ENCODE peak calls at places on chromosomes 4 and X, in five cellular contexts. W is HepG2, V is K562, H is GM12878, T is H1. G is an unnamed sample. For H3K4me1, the result is how much of the 10 kb centered on the place peaks cover.

GRCh38 chrX:36978886-36979285 is 29.3 kb upstream of the FAM47C start:
- DNase-seq in W (no peak), V (no peak), H (no peak), T (no peak), G (no peak)

GRCh38 chrX:86047174-86047991 is at the start of gene CHM:
- DNase-seq in W (peak), V (peak), H (peak), T (no peak), G (peak)

GRCh38 chrX:115341421-115341820 is 51.9 kb downstream of the LUZP4 start:
- DNase-seq in W (peak), V (no peak), H (no peak), T (no peak), G (no peak)

GRCh38 chr4:181365671-181366070 is 877.5 kb upstream of the TENM3 start:
- DNase-seq in W (no peak), V (no peak), H (no peak), T (no peak), G (no peak)

GRCh38 chr4:185115827-185116232 is 27.2 kb upstream of the SLC25A4 start:
- DNase-seq in W (peak), V (peak), H (no peak), T (no peak), G (peak)

GRCh38 chr4:186201535-186202230 is 10.3 kb downstream of the CYP4V2 start:
- DNase-seq in W (peak), V (peak), H (no peak), T (no peak), G (peak)

GRCh38 chrX:46814966-46815365 is 21.9 kb upstream of the RP2 start:
- DNase-seq in W (no peak), V (no peak), H (no peak), T (no peak), G (no peak)

GRCh38 chr4:625631-626031 is 258 bp downstream of the PDE6B start:
- DNase-seq in W (no peak), V (no peak), H (no peak), T (no peak), G (no peak)

GRCh38 chr4:73383452-73383851 is 20.6 kb upstream of the ALB start:
- DNase-seq in W (no peak), V (no peak), H (no peak), T (no peak), G (no peak)

GRCh38 chrX:100647095-100647494 is 3.1 kb downstream of the SRPX2 start:
- DNase-seq in W (no peak), V (no peak), H (no peak), T (no peak), G (no peak)

GRCh38 chr4:6912412-6912811 is 2.8 kb downstream of the TBC1D14 start:
- DNase-seq in W (no peak), V (no peak), H (no peak), T (no peak), G (no peak)

GRCh38 chr4:151743128-151743854 is 17.5 kb downstream of the GATB start:
- DNase-seq in W (no peak), V (no peak), H (peak), T (no peak), G (peak)

GRCh38 chr4:103786014-103786413 is 66.2 kb upstream of the TACR3 start:
- DNase-seq in W (peak), V (peak), H (peak), T (no peak), G (peak)

GRCh38 chr4:41287005-41287404 is 30.3 kb downstream of the UCHL1 start:
- DNase-seq in W (no peak), V (no peak), H (no peak), T (no peak), G (no peak)

GRCh38 chrX:50812995-50813842 is 775 bp downstream of the SHROOM4 start:
- DNase-seq in W (no peak), V (no peak), H (no peak), T (no peak), G (peak)

GRCh38 chrX:63754141-63754859 is 30.7 kb downstream of the ARHGEF9 start:
- DNase-seq in W (no peak), V (no peak), H (no peak), T (no peak), G (no peak)

GRCh38 chrX:68808686-68809357 is 20.0 kb upstream of the EFNB1 start:
- DNase-seq in W (no peak), V (peak), H (no peak), T (no peak), G (peak)

GRCh38 chr4:56656346-56656643 is 24.8 kb downstream of the HOPX start:
- DNase-seq in W (no peak), V (peak), H (no peak), T (no peak), G (peak)

GRCh38 chrX:111035256-111035655 is 60.7 kb upstream of the PAK3 start:
- DNase-seq in W (no peak), V (no peak), H (no peak), T (no peak), G (no peak)

GRCh38 chr4:119268466-119268865 is 53.5 kb downstream of the FABP2 start:
- DNase-seq in W (no peak), V (no peak), H (no peak), T (no peak), G (no peak)

GRCh38 chr4:15077969-15078368 is 75.7 kb downstream of the CPEB2 start:
- DNase-seq in W (peak), V (no peak), H (no peak), T (no peak), G (no peak)

GRCh38 chr4:175708739-175709138 is 103.3 kb downstream of the GPM6A start:
- DNase-seq in W (no peak), V (no peak), H (no peak), T (no peak), G (no peak)

GRCh38 chrX:69285881-69286545 is 120.8 kb upstream of the PJA1 start:
- DNase-seq in W (no peak), V (peak), H (no peak), T (no peak), G (peak)

GRCh38 chr4:187366530-187367279 is 628.9 kb upstream of the ZFP42 start:
- DNase-seq in W (peak), V (no peak), H (no peak), T (no peak), G (peak)

GRCh38 chr4:48254381-48255072 is 15.1 kb downstream of the TEC start:
- DNase-seq in W (no peak), V (no peak), H (no peak), T (no peak), G (no peak)

GRCh38 chr4:48258845-48259397 is 10.7 kb downstream of the TEC start:
- DNase-seq in W (no peak), V (no peak), H (no peak), T (no peak), G (no peak)

GRCh38 chr4:48255959-48256342 is 13.7 kb downstream of the TEC start:
- DNase-seq in W (no peak), V (no peak), H (no peak), T (no peak), G (no peak)

GRCh38 chr4:48252313-48252712 is 17.3 kb downstream of the TEC start:
- DNase-seq in W (no peak), V (no peak), H (no peak), T (no peak), G (no peak)

DNA sequence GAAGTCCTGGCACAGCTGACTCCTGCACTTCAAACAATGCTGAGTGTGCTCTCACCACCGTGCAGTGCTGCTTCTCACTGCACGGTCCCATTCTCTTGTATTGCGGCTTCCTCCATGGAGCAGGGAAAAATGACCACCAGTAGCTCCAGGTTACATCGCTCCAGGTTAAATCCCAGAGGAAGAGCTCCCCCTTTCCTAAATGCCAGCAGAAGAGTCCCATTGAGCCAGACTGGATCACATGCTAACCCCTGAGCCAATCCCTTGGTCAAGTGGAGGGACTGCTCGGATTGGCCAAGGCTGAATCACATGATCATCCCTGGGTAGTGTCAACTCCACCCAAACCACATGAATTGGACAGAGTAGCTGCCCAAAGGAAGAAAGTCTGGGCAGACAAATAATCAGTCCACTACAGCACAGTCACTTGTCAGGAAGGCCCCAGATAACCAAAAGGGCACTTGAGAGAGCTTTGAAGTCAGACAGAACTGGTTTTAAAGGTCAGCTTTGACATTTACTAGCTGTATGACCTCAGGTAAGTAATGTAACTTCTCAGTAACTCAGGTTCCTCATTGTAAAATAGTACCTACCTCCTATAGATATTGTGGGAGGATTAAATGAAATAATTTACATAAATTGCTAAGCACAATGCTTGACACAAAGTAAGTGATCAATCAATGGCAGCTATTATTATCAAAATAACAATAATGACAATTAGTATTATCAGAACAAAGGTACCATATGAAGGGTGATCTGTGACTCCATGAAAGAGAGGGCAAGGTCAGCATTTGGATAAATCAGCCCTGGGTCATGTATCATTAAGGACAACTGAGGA is 14.3 kb downstream of the TEC start:
- DNase-seq in W (no peak), V (peak), H (no peak), T (no peak), G (peak)
- H3K4me1 ChIP-seq in W (under half), V (under half), H (under half), T (under half), G (under half)

GRCh38 chr4:38765391-38765790 is 17.4 kb downstream of the TLR10 start:
- DNase-seq in W (no peak), V (no peak), H (no peak), T (no peak), G (no peak)

GRCh38 chr4:38764292-38764691 is 18.5 kb downstream of the TLR10 start:
- DNase-seq in W (no peak), V (no peak), H (no peak), T (no peak), G (no peak)

GRCh38 chr4:38759790-38760122 is 23.0 kb downstream of the TLR10 start:
- DNase-seq in W (no peak), V (no peak), H (no peak), T (no peak), G (no peak)

GRCh38 chr4:38760915-38761314 is 21.9 kb downstream of the TLR10 start:
- DNase-seq in W (no peak), V (no peak), H (peak), T (no peak), G (no peak)

DNA sequence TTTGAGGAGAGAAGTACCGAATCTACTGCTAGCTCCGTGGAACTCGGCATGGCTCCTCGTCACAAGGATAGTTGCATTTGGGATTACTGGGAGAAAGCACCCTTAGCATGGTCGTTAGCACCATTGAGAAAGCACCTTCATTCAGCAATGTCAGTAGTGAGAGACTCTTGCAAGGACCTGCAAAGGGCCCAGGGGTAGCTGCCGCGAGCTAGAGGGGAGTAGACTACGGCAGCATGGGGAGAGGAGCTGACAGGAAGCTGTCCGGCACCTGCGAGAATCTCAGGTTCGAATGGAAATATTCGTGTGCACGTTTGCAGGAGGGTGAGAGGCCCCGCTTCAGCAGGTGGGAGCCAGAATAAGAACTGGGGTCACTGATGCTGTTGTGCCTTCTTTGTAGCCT is 20.2 kb downstream of the TLR10 start:
- DNase-seq in W (no peak), V (no peak), H (no peak), T (no peak), G (no peak)
- H2AFZ ChIP-seq in W (no peak), V (peak), H (peak), T (peak), G (peak)

GRCh38 chrX:35380808-35381700 is 417.1 kb upstream of the MAGEB16 start:
- DNase-seq in W (peak), V (no peak), H (peak), T (no peak), G (peak)
- TF ChIP-seq CREB1 in W (no peak), V (no peak), H (no peak), T (no peak), G (no peak)

GRCh38 chr4:148248824-148249223 is 193.4 kb downstream of the NR3C2 start:
- DNase-seq in W (no peak), V (no peak), H (no peak), T (no peak), G (no peak)
- H3K4me1 ChIP-seq in W (under half), V (under half), H (under half), T (under half), G (under half)